ENCODE peak calls at places on chromosomes 16 and 17, in five cellular contexts. H is right atrium auricular region; E is T follicular helper cell; W is activated naive CD4-positive, alpha-beta T cell treated with Interleukin-2 at 50 U/mL for 16 hours; V is fibroblast of mammary gland. M is an unnamed sample.
A peak's percentile ranks its signal among the peaks of the same experiment; 100 is the strongest.

GRCh38 chr17:37176683-37177082 is 199.1 kb upstream of the C17orf78 start:
- DNase-seq in H (no peak), E (no peak), W (no peak), V (peak; percentile 64), M (peak; percentile 39)

GRCh38 chr17:28729950-28730330 is 1.4 kb downstream of the NEK8 start:
- DNase-seq in H (no peak), E (no peak), W (no peak), V (no peak), M (no peak)

GRCh38 chr17:70622382-70623260 is 453.3 kb downstream of the KCNJ2 start:
- DNase-seq in H (no peak), E (no peak), W (no peak), V (peak; percentile 25), M (peak; percentile 20)

GRCh38 chr16:70496513-70496912 is 26.8 kb downstream of the COG4 start:
- DNase-seq in H (no peak), E (no peak), W (peak; percentile 7), V (no peak), M (no peak)

GRCh38 chr16:1678500-1679098 is 520 bp downstream of the JPT2 start:
- DNase-seq in H (no peak), E (peak; percentile 8), W (peak; percentile 60), V (peak; percentile 38), M (peak; percentile 35)

GRCh38 chr17:66811683-66812054 is 23.2 kb upstream of the CACNG5 start:
- DNase-seq in H (no peak), E (no peak), W (no peak), V (no peak), M (no peak)

GRCh38 chr16:85306071-85306792 is 194.0 kb upstream of the CIBAR2 start:
- DNase-seq in H (peak; percentile 97), E (peak; percentile 71), W (peak; percentile 63), V (peak; percentile 85), M (peak; percentile 57)

GRCh38 chr17:32298721-32299578 is 33.3 kb downstream of the RHBDL3 start:
- DNase-seq in H (no peak), E (no peak), W (no peak), V (no peak), M (no peak)

GRCh38 chr17:67488161-67488560 is 111.1 kb downstream of the PITPNC1 start:
- DNase-seq in H (no peak), E (no peak), W (no peak), V (peak; percentile 69), M (no peak)

GRCh38 chr16:81416749-81417148 is 27.9 kb upstream of the CMIP start:
- DNase-seq in H (no peak), E (no peak), W (no peak), V (no peak), M (no peak)

GRCh38 chr16:23333034-23333579 is 31.0 kb downstream of the SCNN1B start:
- DNase-seq in H (no peak), E (no peak), W (no peak), V (peak; percentile 8), M (peak; percentile 24)

GRCh38 chr17:2064980-2065785 is 10.3 kb downstream of the HIC1 start:
- DNase-seq in H (no peak), E (no peak), W (peak; percentile 71), V (peak; percentile 87), M (peak; percentile 55)

GRCh38 chr17:19833914-19834313 is 33.8 kb downstream of the ULK2 start:
- DNase-seq in H (no peak), E (no peak), W (no peak), V (no peak), M (no peak)

GRCh38 chr16:66810391-66810790 is 9.0 kb upstream of the TERB1 start:
- DNase-seq in H (no peak), E (no peak), W (no peak), V (no peak), M (no peak)

GRCh38 chr17:1413281-1413791 is 13.3 kb upstream of the YWHAE start:
- DNase-seq in H (peak; percentile 88), E (no peak), W (no peak), V (peak; percentile 94), M (peak; percentile 71)

GRCh38 chr16:19001788-19002187 is 18.1 kb downstream of the TMC7 start:
- DNase-seq in H (no peak), E (no peak), W (no peak), V (peak; percentile 82), M (peak; percentile 13)

GRCh38 chr17:46108550-46109110 is 84.6 kb downstream of the KANSL1 start:
- DNase-seq in H (no peak), E (no peak), W (no peak), V (no peak), M (no peak)

GRCh38 chr17:32814837-32815236 is 62.1 kb downstream of the MYO1D start:
- DNase-seq in H (no peak), E (no peak), W (no peak), V (no peak), M (peak; percentile 0)

GRCh38 chr16:86970726-86971125 is 346.5 kb downstream of the C16orf95 start:
- DNase-seq in H (no peak), E (no peak), W (no peak), V (no peak), M (no peak)

GRCh38 chr17:64334851-64335250 is 55.8 kb downstream of the PECAM1 start:
- DNase-seq in H (no peak), E (no peak), W (no peak), V (no peak), M (no peak)

GRCh38 chr17:81538651-81539570 is 10.7 kb downstream of the FSCN2 start:
- DNase-seq in H (no peak), E (no peak), W (no peak), V (no peak), M (no peak)

GRCh38 chr17:82213251-82214011 is 789 bp upstream of the CCDC57 start:
- DNase-seq in H (no peak), E (peak; percentile 36), W (peak; percentile 88), V (peak; percentile 92), M (peak; percentile 76)

GRCh38 chr16:11402051-11402744 is 56.9 kb downstream of the RMI2 start:
- DNase-seq in H (no peak), E (no peak), W (no peak), V (no peak), M (no peak)

GRCh38 chr17:528253-528652 is 175.6 kb upstream of the RPH3AL start:
- DNase-seq in H (no peak), E (no peak), W (no peak), V (no peak), M (no peak)

GRCh38 chr17:67639555-67639954 is 78.2 kb upstream of the NOL11 start:
- DNase-seq in H (no peak), E (no peak), W (no peak), V (peak; percentile 22), M (no peak)

GRCh38 chr16:82092711-82093110 is 57.7 kb downstream of the HSD17B2 start:
- DNase-seq in H (no peak), E (no peak), W (no peak), V (no peak), M (peak; percentile 21)

GRCh38 chr16:57409870-57410585 is 5.5 kb downstream of the CCL17 start:
- DNase-seq in H (no peak), E (no peak), W (no peak), V (no peak), M (no peak)

GRCh38 chr17:40727447-40728231 is 24.1 kb upstream of the KRT24 start:
- DNase-seq in H (no peak), E (no peak), W (no peak), V (peak; percentile 32), M (no peak)

GRCh38 chr17:34892864-34893263 is 68.4 kb downstream of the CCT6B start:
- DNase-seq in H (no peak), E (peak; percentile 10), W (no peak), V (no peak), M (no peak)

GRCh38 chr17:49204521-49204920 is 5.9 kb downstream of the GNGT2 start:
- DNase-seq in H (no peak), E (no peak), W (no peak), V (peak; percentile 25), M (no peak)

GRCh38 chr17:64506201-64506575 is at the start of gene DDX5:
- DNase-seq in H (peak; percentile 97), E (peak; percentile 94), W (peak; percentile 98), V (peak; percentile 95), M (no peak)